ENCODE peak calls at places on chromosomes 7 and 10, in nine cellular contexts. One of them, this sample, is unnamed.

GRCh38 chr7:95863623-95864022 is 91.3 kb downstream of the DYNC1I1 start:
- DNase-seq in H54: no peak
- DNase-seq in activated T-cell treated with anti-CD3 and anti-CD28 coated beads, Interleukin-2, amount 50 U/mL, for 4 hours: no peak
- DNase-seq in stimulated activated CD4-positive, alpha-beta T cell treated with anti-CD3 and anti-CD28 coated beads, Interleukin-4, amount 100 ng/mL, for 1 hour: no peak
- DNase-seq in NCI-H1694 treated with DMSO at 0.1 percent for 48 hours: no peak
- DNase-seq in GM13977: no peak
- DNase-seq in erythroblast: no peak
- DNase-seq in NCI-H1930: no peak
- DNase-seq in NCI-H1105: no peak
- DNase-seq in this sample: no peak

GRCh38 chr10:12130237-12130872 is 878 bp downstream of the SEC61A2 start:
- DNase-seq in H54: peak; percentile 52
- DNase-seq in activated T-cell treated with anti-CD3 and anti-CD28 coated beads, Interleukin-2, amount 50 U/mL, for 4 hours: peak; percentile 14
- DNase-seq in stimulated activated CD4-positive, alpha-beta T cell treated with anti-CD3 and anti-CD28 coated beads, Interleukin-4, amount 100 ng/mL, for 1 hour: peak; percentile 7
- DNase-seq in NCI-H1694 treated with DMSO at 0.1 percent for 48 hours: peak; percentile 21
- DNase-seq in GM13977: peak; percentile 76
- DNase-seq in erythroblast: peak; percentile 78
- DNase-seq in NCI-H1930: no peak
- DNase-seq in NCI-H1105: peak; percentile 20
- DNase-seq in this sample: no peak

GRCh38 chr10:86030312-86030711 is 336.3 kb downstream of the GRID1 start:
- DNase-seq in H54: no peak
- DNase-seq in activated T-cell treated with anti-CD3 and anti-CD28 coated beads, Interleukin-2, amount 50 U/mL, for 4 hours: no peak
- DNase-seq in stimulated activated CD4-positive, alpha-beta T cell treated with anti-CD3 and anti-CD28 coated beads, Interleukin-4, amount 100 ng/mL, for 1 hour: no peak
- DNase-seq in NCI-H1694 treated with DMSO at 0.1 percent for 48 hours: no peak
- DNase-seq in GM13977: no peak
- DNase-seq in erythroblast: no peak
- DNase-seq in NCI-H1930: no peak
- DNase-seq in NCI-H1105: no peak
- DNase-seq in this sample: no peak

GRCh38 chr10:97407211-97407951 is 6.2 kb upstream of the RRP12 start:
- DNase-seq in H54: peak; percentile 79
- DNase-seq in activated T-cell treated with anti-CD3 and anti-CD28 coated beads, Interleukin-2, amount 50 U/mL, for 4 hours: peak; percentile 50
- DNase-seq in stimulated activated CD4-positive, alpha-beta T cell treated with anti-CD3 and anti-CD28 coated beads, Interleukin-4, amount 100 ng/mL, for 1 hour: peak; percentile 50
- DNase-seq in NCI-H1694 treated with DMSO at 0.1 percent for 48 hours: peak; percentile 78
- DNase-seq in GM13977: peak; percentile 74
- DNase-seq in erythroblast: peak; percentile 82
- DNase-seq in NCI-H1930: peak; percentile 73
- DNase-seq in NCI-H1105: peak; percentile 31
- DNase-seq in this sample: peak; percentile 66

GRCh38 chr10:3720228-3721019 is 64.6 kb downstream of the KLF6 start:
- DNase-seq in H54: no peak
- DNase-seq in activated T-cell treated with anti-CD3 and anti-CD28 coated beads, Interleukin-2, amount 50 U/mL, for 4 hours: no peak
- DNase-seq in stimulated activated CD4-positive, alpha-beta T cell treated with anti-CD3 and anti-CD28 coated beads, Interleukin-4, amount 100 ng/mL, for 1 hour: no peak
- DNase-seq in NCI-H1694 treated with DMSO at 0.1 percent for 48 hours: no peak
- DNase-seq in GM13977: no peak
- DNase-seq in erythroblast: peak; percentile 19
- DNase-seq in NCI-H1930: no peak
- DNase-seq in NCI-H1105: no peak
- DNase-seq in this sample: no peak

GRCh38 chr7:7795736-7796135 is 77.3 kb upstream of the RPA3 start:
- DNase-seq in H54: peak; percentile 47
- DNase-seq in activated T-cell treated with anti-CD3 and anti-CD28 coated beads, Interleukin-2, amount 50 U/mL, for 4 hours: no peak
- DNase-seq in stimulated activated CD4-positive, alpha-beta T cell treated with anti-CD3 and anti-CD28 coated beads, Interleukin-4, amount 100 ng/mL, for 1 hour: no peak
- DNase-seq in NCI-H1694 treated with DMSO at 0.1 percent for 48 hours: no peak
- DNase-seq in GM13977: no peak
- DNase-seq in erythroblast: no peak
- DNase-seq in NCI-H1930: no peak
- DNase-seq in NCI-H1105: no peak
- DNase-seq in this sample: no peak

GRCh38 chr7:85469446-85469970 is 282.7 kb upstream of the SEMA3D start:
- DNase-seq in H54: no peak
- DNase-seq in activated T-cell treated with anti-CD3 and anti-CD28 coated beads, Interleukin-2, amount 50 U/mL, for 4 hours: no peak
- DNase-seq in stimulated activated CD4-positive, alpha-beta T cell treated with anti-CD3 and anti-CD28 coated beads, Interleukin-4, amount 100 ng/mL, for 1 hour: no peak
- DNase-seq in NCI-H1694 treated with DMSO at 0.1 percent for 48 hours: no peak
- DNase-seq in GM13977: no peak
- DNase-seq in erythroblast: peak; percentile 1
- DNase-seq in NCI-H1930: no peak
- DNase-seq in NCI-H1105: no peak
- DNase-seq in this sample: no peak

GRCh38 chr7:132557489-132558044 is 18.7 kb downstream of the PLXNA4 start:
- DNase-seq in H54: no peak
- DNase-seq in activated T-cell treated with anti-CD3 and anti-CD28 coated beads, Interleukin-2, amount 50 U/mL, for 4 hours: no peak
- DNase-seq in stimulated activated CD4-positive, alpha-beta T cell treated with anti-CD3 and anti-CD28 coated beads, Interleukin-4, amount 100 ng/mL, for 1 hour: no peak
- DNase-seq in NCI-H1694 treated with DMSO at 0.1 percent for 48 hours: peak; percentile 9
- DNase-seq in GM13977: no peak
- DNase-seq in erythroblast: no peak
- DNase-seq in NCI-H1930: no peak
- DNase-seq in NCI-H1105: no peak
- DNase-seq in this sample: no peak

GRCh38 chr7:129775695-129776396 is 164.3 kb downstream of the NRF1 start:
- DNase-seq in H54: no peak
- DNase-seq in activated T-cell treated with anti-CD3 and anti-CD28 coated beads, Interleukin-2, amount 50 U/mL, for 4 hours: no peak
- DNase-seq in stimulated activated CD4-positive, alpha-beta T cell treated with anti-CD3 and anti-CD28 coated beads, Interleukin-4, amount 100 ng/mL, for 1 hour: no peak
- DNase-seq in NCI-H1694 treated with DMSO at 0.1 percent for 48 hours: no peak
- DNase-seq in GM13977: no peak
- DNase-seq in erythroblast: no peak
- DNase-seq in NCI-H1930: no peak
- DNase-seq in NCI-H1105: no peak
- DNase-seq in this sample: no peak

GRCh38 chr7:25857376-25858067 is 294.5 kb upstream of the NFE2L3 start:
- DNase-seq in H54: peak; percentile 67
- DNase-seq in activated T-cell treated with anti-CD3 and anti-CD28 coated beads, Interleukin-2, amount 50 U/mL, for 4 hours: no peak
- DNase-seq in stimulated activated CD4-positive, alpha-beta T cell treated with anti-CD3 and anti-CD28 coated beads, Interleukin-4, amount 100 ng/mL, for 1 hour: no peak
- DNase-seq in NCI-H1694 treated with DMSO at 0.1 percent for 48 hours: peak; percentile 59
- DNase-seq in GM13977: no peak
- DNase-seq in erythroblast: no peak
- DNase-seq in NCI-H1930: peak; percentile 54
- DNase-seq in NCI-H1105: peak; percentile 88
- DNase-seq in this sample: no peak

GRCh38 chr10:112966191-112966855 is 16.3 kb downstream of the TCF7L2 start:
- DNase-seq in H54: no peak
- DNase-seq in activated T-cell treated with anti-CD3 and anti-CD28 coated beads, Interleukin-2, amount 50 U/mL, for 4 hours: no peak
- DNase-seq in stimulated activated CD4-positive, alpha-beta T cell treated with anti-CD3 and anti-CD28 coated beads, Interleukin-4, amount 100 ng/mL, for 1 hour: no peak
- DNase-seq in NCI-H1694 treated with DMSO at 0.1 percent for 48 hours: no peak
- DNase-seq in GM13977: no peak
- DNase-seq in erythroblast: no peak
- DNase-seq in NCI-H1930: no peak
- DNase-seq in NCI-H1105: no peak
- DNase-seq in this sample: no peak

GRCh38 chr10:7410800-7411670 is at the start of gene SFMBT2:
- DNase-seq in H54: peak; percentile 57
- DNase-seq in activated T-cell treated with anti-CD3 and anti-CD28 coated beads, Interleukin-2, amount 50 U/mL, for 4 hours: peak; percentile 52
- DNase-seq in stimulated activated CD4-positive, alpha-beta T cell treated with anti-CD3 and anti-CD28 coated beads, Interleukin-4, amount 100 ng/mL, for 1 hour: peak; percentile 64
- DNase-seq in NCI-H1694 treated with DMSO at 0.1 percent for 48 hours: no peak
- DNase-seq in GM13977: peak; percentile 90
- DNase-seq in erythroblast: peak; percentile 78
- DNase-seq in NCI-H1930: no peak
- DNase-seq in NCI-H1105: peak; percentile 1
- DNase-seq in this sample: peak; percentile 66

GRCh38 chr7:23242321-23242720 is 4.3 kb upstream of the GPNMB start:
- DNase-seq in H54: no peak
- DNase-seq in activated T-cell treated with anti-CD3 and anti-CD28 coated beads, Interleukin-2, amount 50 U/mL, for 4 hours: no peak
- DNase-seq in stimulated activated CD4-positive, alpha-beta T cell treated with anti-CD3 and anti-CD28 coated beads, Interleukin-4, amount 100 ng/mL, for 1 hour: no peak
- DNase-seq in NCI-H1694 treated with DMSO at 0.1 percent for 48 hours: no peak
- DNase-seq in GM13977: peak; percentile 45
- DNase-seq in erythroblast: no peak
- DNase-seq in NCI-H1930: no peak
- DNase-seq in NCI-H1105: no peak
- DNase-seq in this sample: no peak

GRCh38 chr7:112723416-112723815 is 66.8 kb downstream of the TMEM168 start:
- DNase-seq in H54: no peak
- DNase-seq in activated T-cell treated with anti-CD3 and anti-CD28 coated beads, Interleukin-2, amount 50 U/mL, for 4 hours: no peak
- DNase-seq in stimulated activated CD4-positive, alpha-beta T cell treated with anti-CD3 and anti-CD28 coated beads, Interleukin-4, amount 100 ng/mL, for 1 hour: no peak
- DNase-seq in NCI-H1694 treated with DMSO at 0.1 percent for 48 hours: no peak
- DNase-seq in GM13977: no peak
- DNase-seq in erythroblast: no peak
- DNase-seq in NCI-H1930: no peak
- DNase-seq in NCI-H1105: no peak
- DNase-seq in this sample: no peak

GRCh38 chr7:55271069-55271468 is 94.1 kb upstream of the LANCL2 start:
- DNase-seq in H54: peak; percentile 59
- DNase-seq in activated T-cell treated with anti-CD3 and anti-CD28 coated beads, Interleukin-2, amount 50 U/mL, for 4 hours: no peak
- DNase-seq in stimulated activated CD4-positive, alpha-beta T cell treated with anti-CD3 and anti-CD28 coated beads, Interleukin-4, amount 100 ng/mL, for 1 hour: no peak
- DNase-seq in NCI-H1694 treated with DMSO at 0.1 percent for 48 hours: no peak
- DNase-seq in GM13977: no peak
- DNase-seq in erythroblast: no peak
- DNase-seq in NCI-H1930: no peak
- DNase-seq in NCI-H1105: no peak
- DNase-seq in this sample: no peak